ENCODE peak calls at places on chromosomes 7 and 10, in ten cellular contexts. One of them, this sample, is unnamed.

GRCh38 chr10:64093946-64094560 is 572.9 kb downstream of the REEP3 start:
- DNase-seq in brain microvascular endothelial cell: no peak
- DNase-seq in body of pancreas: no peak
- DNase-seq in gastrocnemius medialis: no peak
- DNase-seq in prostate gland: no peak
- DNase-seq in AG04450: no peak
- DNase-seq in sigmoid colon: no peak
- DNase-seq in MM.1S: no peak
- DNase-seq in lower lobe of right lung: no peak
- DNase-seq in upper lobe of right lung: no peak
- DNase-seq in this sample: no peak

GRCh38 chr7:153327683-153328082 is 568.1 kb downstream of the ACTR3B start:
- DNase-seq in brain microvascular endothelial cell: no peak
- DNase-seq in MM.1S: no peak
- DNase-seq in prostate gland: no peak
- DNase-seq in upper lobe of right lung: no peak
- DNase-seq in lower lobe of right lung: no peak
- DNase-seq in AG04450: no peak
- DNase-seq in gastrocnemius medialis: no peak
- DNase-seq in sigmoid colon: no peak
- DNase-seq in body of pancreas: no peak
- DNase-seq in this sample: no peak

GRCh38 chr10:76558996-76559888 is 1078.4 kb downstream of the KCNMA1 start:
- DNase-seq in gastrocnemius medialis: no peak
- DNase-seq in MM.1S: no peak
- DNase-seq in sigmoid colon: no peak
- DNase-seq in prostate gland: no peak
- DNase-seq in brain microvascular endothelial cell: no peak
- DNase-seq in upper lobe of right lung: no peak
- DNase-seq in body of pancreas: no peak
- DNase-seq in lower lobe of right lung: no peak
- DNase-seq in AG04450: no peak
- DNase-seq in this sample: no peak

GRCh38 chr7:140403878-140404564 is at the start of gene RAB19:
- DNase-seq in brain microvascular endothelial cell: no peak
- DNase-seq in prostate gland: peak; percentile 51
- DNase-seq in sigmoid colon: no peak
- DNase-seq in MM.1S: peak; percentile 57
- DNase-seq in gastrocnemius medialis: no peak
- DNase-seq in lower lobe of right lung: peak; percentile 74
- DNase-seq in upper lobe of right lung: peak; percentile 77
- DNase-seq in body of pancreas: peak; percentile 84
- DNase-seq in AG04450: no peak
- DNase-seq in this sample: no peak

GRCh38 chr10:53808677-53809076 is 992.4 kb downstream of the PCDH15 start:
- DNase-seq in body of pancreas: no peak
- DNase-seq in gastrocnemius medialis: no peak
- DNase-seq in MM.1S: no peak
- DNase-seq in upper lobe of right lung: no peak
- DNase-seq in prostate gland: no peak
- DNase-seq in brain microvascular endothelial cell: no peak
- DNase-seq in sigmoid colon: no peak
- DNase-seq in AG04450: no peak
- DNase-seq in lower lobe of right lung: no peak
- DNase-seq in this sample: no peak

GRCh38 chr7:28309684-28310083 is 102.6 kb upstream of the CREB5 start:
- DNase-seq in sigmoid colon: no peak
- DNase-seq in AG04450: no peak
- DNase-seq in prostate gland: no peak
- DNase-seq in brain microvascular endothelial cell: no peak
- DNase-seq in lower lobe of right lung: no peak
- DNase-seq in gastrocnemius medialis: no peak
- DNase-seq in upper lobe of right lung: no peak
- DNase-seq in body of pancreas: no peak
- DNase-seq in MM.1S: no peak
- DNase-seq in this sample: no peak

GRCh38 chr7:130904031-130904757 is 170.2 kb upstream of the KLF14 start:
- DNase-seq in upper lobe of right lung: no peak
- DNase-seq in brain microvascular endothelial cell: peak; percentile 88
- DNase-seq in gastrocnemius medialis: no peak
- DNase-seq in prostate gland: no peak
- DNase-seq in body of pancreas: no peak
- DNase-seq in MM.1S: no peak
- DNase-seq in lower lobe of right lung: no peak
- DNase-seq in AG04450: peak; percentile 64
- DNase-seq in sigmoid colon: no peak
- DNase-seq in this sample: no peak

GRCh38 chr10:93379366-93380042 is 102.6 kb downstream of the MYOF start:
- DNase-seq in MM.1S: no peak
- DNase-seq in upper lobe of right lung: no peak
- DNase-seq in prostate gland: no peak
- DNase-seq in lower lobe of right lung: no peak
- DNase-seq in sigmoid colon: no peak
- DNase-seq in AG04450: peak; percentile 39
- DNase-seq in gastrocnemius medialis: no peak
- DNase-seq in body of pancreas: no peak
- DNase-seq in brain microvascular endothelial cell: peak; percentile 87
- DNase-seq in this sample: no peak

GRCh38 chr7:117790731-117791130 is 82.5 kb downstream of the CTTNBP2 start:
- DNase-seq in upper lobe of right lung: no peak
- DNase-seq in brain microvascular endothelial cell: no peak
- DNase-seq in MM.1S: no peak
- DNase-seq in sigmoid colon: no peak
- DNase-seq in prostate gland: no peak
- DNase-seq in AG04450: no peak
- DNase-seq in gastrocnemius medialis: no peak
- DNase-seq in lower lobe of right lung: no peak
- DNase-seq in body of pancreas: no peak
- DNase-seq in this sample: no peak

GRCh38 chr7:117790251-117790650 is 83.0 kb downstream of the CTTNBP2 start:
- DNase-seq in sigmoid colon: no peak
- DNase-seq in gastrocnemius medialis: no peak
- DNase-seq in AG04450: no peak
- DNase-seq in upper lobe of right lung: no peak
- DNase-seq in brain microvascular endothelial cell: no peak
- DNase-seq in MM.1S: no peak
- DNase-seq in prostate gland: no peak
- DNase-seq in body of pancreas: no peak
- DNase-seq in lower lobe of right lung: no peak
- DNase-seq in this sample: no peak

GRCh38 chr7:117796889-117797288 is 76.4 kb downstream of the CTTNBP2 start:
- DNase-seq in gastrocnemius medialis: no peak
- DNase-seq in sigmoid colon: no peak
- DNase-seq in lower lobe of right lung: no peak
- DNase-seq in prostate gland: no peak
- DNase-seq in AG04450: no peak
- DNase-seq in MM.1S: no peak
- DNase-seq in upper lobe of right lung: no peak
- DNase-seq in brain microvascular endothelial cell: no peak
- DNase-seq in body of pancreas: no peak
- DNase-seq in this sample: no peak

GRCh38 chr7:117791877-117792780 is 81.1 kb downstream of the CTTNBP2 start:
- DNase-seq in brain microvascular endothelial cell: no peak
- DNase-seq in AG04450: no peak
- DNase-seq in upper lobe of right lung: no peak
- DNase-seq in MM.1S: no peak
- DNase-seq in body of pancreas: no peak
- DNase-seq in prostate gland: no peak
- DNase-seq in lower lobe of right lung: no peak
- DNase-seq in gastrocnemius medialis: no peak
- DNase-seq in sigmoid colon: no peak
- DNase-seq in this sample: no peak

DNA sequence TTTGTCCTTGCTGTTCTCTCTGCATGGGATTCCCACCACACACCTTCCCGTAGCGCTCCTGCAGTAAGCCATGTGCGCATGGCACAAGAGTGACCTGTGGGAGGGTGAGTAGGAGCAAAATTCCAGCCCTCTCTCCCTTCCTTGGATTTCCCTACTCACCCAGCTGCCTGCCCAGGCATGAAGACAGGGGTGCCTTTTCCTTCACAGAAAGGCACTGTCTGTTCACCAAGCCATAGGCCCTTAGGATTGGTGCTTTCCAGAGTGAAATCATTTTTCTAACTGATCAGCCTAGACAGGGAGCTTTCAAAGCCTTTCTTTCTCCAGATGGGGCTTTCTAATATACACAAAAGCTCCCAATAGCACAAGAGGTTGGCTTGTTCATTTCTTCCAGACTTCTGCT is 79.7 kb downstream of the CTTNBP2 start:
- DNase-seq in gastrocnemius medialis: no peak
- DNase-seq in sigmoid colon: no peak
- DNase-seq in AG04450: no peak
- DNase-seq in upper lobe of right lung: no peak
- DNase-seq in prostate gland: no peak
- DNase-seq in MM.1S: no peak
- DNase-seq in body of pancreas: no peak
- DNase-seq in brain microvascular endothelial cell: no peak
- DNase-seq in lower lobe of right lung: no peak
- DNase-seq in this sample: no peak
- H3K27ac ChIP-seq in gastrocnemius medialis: no peak overlapping the region
- H3K27ac ChIP-seq in sigmoid colon: no peak overlapping the region
- H3K27ac ChIP-seq in AG04450: no peak overlapping the region
- H3K27ac ChIP-seq in upper lobe of right lung: no peak overlapping the region
- H3K27ac ChIP-seq in prostate gland: no peak overlapping the region
- H3K27ac ChIP-seq in MM.1S: no peak overlapping the region
- H3K27ac ChIP-seq in body of pancreas: no peak overlapping the region
- H3K27ac ChIP-seq in brain microvascular endothelial cell: no peak overlapping the region
- H3K27ac ChIP-seq in lower lobe of right lung: no peak overlapping the region
- H3K27ac ChIP-seq in this sample: no peak overlapping the region

DNA sequence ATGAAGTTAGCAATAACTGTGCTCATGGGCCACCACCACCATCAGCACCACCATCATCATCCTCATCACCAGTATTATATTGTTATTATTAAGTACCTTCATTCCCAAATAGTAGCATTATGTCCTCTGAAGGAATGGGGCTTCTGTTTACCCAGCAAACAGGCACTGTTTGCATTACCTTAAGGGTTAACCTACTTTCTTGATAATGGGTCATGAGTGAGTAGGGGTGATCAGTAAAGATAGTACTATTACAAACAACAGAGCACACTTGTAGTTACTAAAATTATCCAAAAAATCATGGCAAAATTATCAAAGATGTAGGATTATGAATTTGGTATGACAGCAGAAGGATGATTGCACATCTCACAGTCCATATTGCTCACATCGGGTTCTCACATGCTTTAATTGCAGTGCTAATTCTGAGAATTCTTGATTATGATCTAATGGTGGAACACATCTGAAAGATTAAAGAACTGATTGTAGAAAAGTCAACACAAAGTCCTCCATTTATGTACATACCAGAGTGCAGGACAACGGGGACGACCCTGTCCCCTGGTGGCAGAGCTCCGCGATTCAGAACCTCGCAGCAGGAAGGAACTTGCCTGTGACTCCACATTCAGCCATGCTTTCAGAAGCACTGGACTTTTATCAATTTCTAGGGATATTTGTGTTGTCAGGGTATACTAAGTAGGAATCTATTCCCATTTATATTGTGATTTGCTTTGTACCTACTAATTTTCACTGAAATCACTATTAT is 31.0 kb downstream of the PDE1C start:
- DNase-seq in lower lobe of right lung: no peak
- DNase-seq in sigmoid colon: no peak
- DNase-seq in AG04450: no peak
- DNase-seq in brain microvascular endothelial cell: no peak
- DNase-seq in prostate gland: no peak
- DNase-seq in upper lobe of right lung: no peak
- DNase-seq in MM.1S: no peak
- DNase-seq in body of pancreas: no peak
- DNase-seq in gastrocnemius medialis: no peak
- DNase-seq in this sample: no peak
- TF ChIP-seq CTCF in lower lobe of right lung: no peak
- TF ChIP-seq CTCF in sigmoid colon: no peak
- TF ChIP-seq CTCF in AG04450: no peak
- TF ChIP-seq CTCF in brain microvascular endothelial cell: peak; percentile 46
- TF ChIP-seq CTCF in prostate gland: no peak
- TF ChIP-seq CTCF in upper lobe of right lung: no peak
- TF ChIP-seq CTCF in MM.1S: no peak
- TF ChIP-seq CTCF in body of pancreas: no peak
- TF ChIP-seq CTCF in gastrocnemius medialis: no peak
- TF ChIP-seq CTCF in this sample: no peak

DNA sequence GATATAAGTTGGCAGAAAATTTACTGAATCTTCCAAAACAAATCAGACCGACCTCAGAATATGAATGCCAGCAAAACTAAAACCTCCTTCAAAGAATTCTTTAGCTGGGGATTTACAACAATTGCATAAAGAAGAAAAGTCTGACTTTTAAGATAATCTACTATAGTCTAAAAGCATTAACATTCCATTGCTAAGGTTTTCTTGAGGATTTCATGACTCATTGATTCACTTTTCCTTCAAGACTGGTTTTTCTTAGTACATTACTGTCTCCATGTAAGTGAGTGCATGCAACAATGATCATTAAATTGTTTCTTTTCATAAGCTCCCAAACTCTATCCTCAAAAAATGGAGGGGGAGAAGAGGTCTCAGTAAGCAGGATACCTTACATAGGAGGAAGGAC is 3.1 kb downstream of the GLI3 start:
- DNase-seq in body of pancreas: no peak
- DNase-seq in AG04450: no peak
- DNase-seq in lower lobe of right lung: no peak
- DNase-seq in prostate gland: no peak
- DNase-seq in MM.1S: no peak
- DNase-seq in upper lobe of right lung: no peak
- DNase-seq in gastrocnemius medialis: no peak
- DNase-seq in brain microvascular endothelial cell: no peak
- DNase-seq in sigmoid colon: no peak
- DNase-seq in this sample: no peak
- H3K4me3 ChIP-seq in body of pancreas: no peak overlapping the region
- H3K4me3 ChIP-seq in AG04450: no peak overlapping the region
- H3K4me3 ChIP-seq in lower lobe of right lung: no peak overlapping the region
- H3K4me3 ChIP-seq in prostate gland: no peak overlapping the region
- H3K4me3 ChIP-seq in MM.1S: no peak overlapping the region
- H3K4me3 ChIP-seq in upper lobe of right lung: no peak overlapping the region
- H3K4me3 ChIP-seq in gastrocnemius medialis: no peak overlapping the region
- H3K4me3 ChIP-seq in brain microvascular endothelial cell: no peak overlapping the region
- H3K4me3 ChIP-seq in sigmoid colon: no peak overlapping the region
- H3K4me3 ChIP-seq in this sample: no peak overlapping the region

GRCh38 chr7:46908770-46909169 is 673.1 kb downstream of the TNS3 start:
- DNase-seq in sigmoid colon: no peak
- DNase-seq in brain microvascular endothelial cell: peak; percentile 57
- DNase-seq in MM.1S: no peak
- DNase-seq in body of pancreas: no peak
- DNase-seq in gastrocnemius medialis: no peak
- DNase-seq in lower lobe of right lung: no peak
- DNase-seq in AG04450: peak; percentile 41
- DNase-seq in upper lobe of right lung: no peak
- DNase-seq in prostate gland: no peak
- DNase-seq in this sample: no peak

GRCh38 chr7:46912692-46913091 is 669.2 kb downstream of the TNS3 start:
- DNase-seq in lower lobe of right lung: no peak
- DNase-seq in sigmoid colon: no peak
- DNase-seq in MM.1S: no peak
- DNase-seq in upper lobe of right lung: no peak
- DNase-seq in gastrocnemius medialis: no peak
- DNase-seq in brain microvascular endothelial cell: no peak
- DNase-seq in body of pancreas: no peak
- DNase-seq in prostate gland: no peak
- DNase-seq in AG04450: no peak
- DNase-seq in this sample: no peak

DNA sequence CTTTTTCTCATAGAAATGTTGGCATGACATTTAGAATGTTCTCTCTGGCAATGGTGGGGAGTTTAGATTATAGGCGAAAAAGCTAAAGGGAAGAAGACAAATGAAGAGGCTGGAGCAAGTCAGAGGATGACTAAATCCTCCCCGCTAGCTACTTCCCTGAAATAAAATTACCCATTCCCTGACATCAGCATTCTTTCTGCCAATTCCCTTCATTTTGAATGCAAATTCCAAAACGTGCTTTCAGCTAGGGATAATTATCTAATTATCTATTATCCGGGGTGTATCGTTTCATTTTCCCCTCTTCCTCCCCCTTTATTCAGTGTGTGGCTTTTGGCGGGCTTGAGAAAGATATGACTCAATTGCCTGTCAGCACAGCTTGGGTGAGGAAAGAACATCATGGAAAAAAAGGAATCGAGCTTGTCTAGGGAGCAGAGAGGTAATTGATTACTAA is 672.3 kb downstream of the TNS3 start:
- DNase-seq in prostate gland: no peak
- DNase-seq in sigmoid colon: no peak
- DNase-seq in MM.1S: no peak
- DNase-seq in AG04450: no peak
- DNase-seq in gastrocnemius medialis: no peak
- DNase-seq in brain microvascular endothelial cell: peak; percentile 39
- DNase-seq in lower lobe of right lung: no peak
- DNase-seq in upper lobe of right lung: no peak
- DNase-seq in body of pancreas: no peak
- DNase-seq in this sample: no peak
- H3K27ac ChIP-seq in prostate gland: no peak overlapping the region
- H3K27ac ChIP-seq in sigmoid colon: no peak overlapping the region
- H3K27ac ChIP-seq in MM.1S: no peak overlapping the region
- H3K27ac ChIP-seq in AG04450: peak overlapping the region; percentile 53
- H3K27ac ChIP-seq in gastrocnemius medialis: no peak overlapping the region
- H3K27ac ChIP-seq in brain microvascular endothelial cell: peak overlapping the region; percentile 6
- H3K27ac ChIP-seq in lower lobe of right lung: no peak overlapping the region
- H3K27ac ChIP-seq in upper lobe of right lung: no peak overlapping the region
- H3K27ac ChIP-seq in body of pancreas: no peak overlapping the region
- H3K27ac ChIP-seq in this sample: no peak overlapping the region